ENCODE peak calls at places on chromosome 18, in ten cellular contexts. Q, M, E, R, A, J, S, T, D and I are unnamed samples.

GRCh38 chr18:52156166-52156565 is 183.8 kb upstream of the DCC start:
- DNase-seq in D (no peak), T (no peak), R (no peak), A (no peak), E (no peak), S (no peak), J (no peak), Q (no peak), M (no peak), I (no peak)

GRCh38 chr18:40687401-40687800 is 1267.6 kb upstream of the PIK3C3 start:
- DNase-seq in J (no peak), A (no peak), D (no peak), R (no peak), E (no peak), T (no peak), Q (no peak), M (no peak), S (no peak), I (no peak)

GRCh38 chr18:47915229-47915628 is 15.2 kb downstream of the SMAD2 start:
- DNase-seq in Q (no peak), A (no peak), M (no peak), D (no peak), J (no peak), E (no peak), T (no peak), R (no peak), S (no peak), I (no peak)

GRCh38 chr18:59268722-59269562 is 4.3 kb downstream of the RAX start:
- DNase-seq in J (peak), A (peak), M (peak), S (peak), E (no peak), T (peak), R (no peak), Q (no peak), D (no peak), I (no peak)

GRCh38 chr18:40006553-40007073 is 1948.4 kb upstream of the PIK3C3 start:
- DNase-seq in A (no peak), M (no peak), J (no peak), T (peak), S (no peak), Q (no peak), E (peak), D (no peak), R (no peak), I (no peak)

GRCh38 chr18:27181726-27182125 is 3.4 kb downstream of the CHST9 start:
- DNase-seq in A (no peak), M (no peak), D (no peak), T (no peak), S (no peak), E (no peak), Q (no peak), J (no peak), R (no peak), I (no peak)

GRCh38 chr18:26574958-26575864 is 26.9 kb upstream of the KCTD1 start:
- DNase-seq in S (no peak), E (peak), Q (peak), M (peak), R (no peak), T (peak), A (peak), J (peak), D (no peak), I (peak)

GRCh38 chr18:58180738-58181353 is 136.8 kb downstream of the NEDD4L start:
- DNase-seq in M (no peak), E (peak), T (peak), D (peak), A (no peak), R (no peak), J (peak), Q (peak), S (no peak), I (peak)

GRCh38 chr18:10081477-10081876 is 167.7 kb downstream of the VAPA start:
- DNase-seq in A (no peak), S (no peak), J (peak), E (no peak), R (no peak), Q (no peak), T (no peak), D (no peak), M (no peak), I (no peak)

GRCh38 chr18:11981383-11981632 is at the start of gene IMPA2:
- DNase-seq in A (no peak), T (peak), Q (no peak), J (no peak), S (no peak), M (no peak), E (no peak), D (no peak), R (no peak), I (no peak)

GRCh38 chr18:33578371-33579146 is 540 bp downstream of the ASXL3 start:
- DNase-seq in J (no peak), Q (peak), M (peak), T (peak), A (peak), R (peak), S (peak), D (no peak), E (no peak), I (no peak)

GRCh38 chr18:54558609-54559585 is 32.1 kb upstream of the DYNAP start:
- DNase-seq in M (no peak), D (no peak), T (peak), E (peak), R (no peak), J (peak), A (no peak), S (no peak), Q (no peak), I (peak)

GRCh38 chr18:61635901-61636528 is 256.8 kb downstream of the RNF152 start:
- DNase-seq in D (no peak), R (no peak), M (peak), J (peak), Q (peak), E (peak), S (no peak), T (peak), A (peak), I (peak)

GRCh38 chr18:23498877-23499570 is 4.3 kb upstream of the RMC1 start:
- DNase-seq in S (no peak), J (peak), A (peak), D (no peak), Q (peak), M (peak), E (peak), R (peak), T (peak), I (peak)

GRCh38 chr18:56043691-56044090 is 455.7 kb upstream of the TCF4 start:
- DNase-seq in T (no peak), M (peak), J (no peak), E (peak), Q (peak), A (no peak), S (no peak), D (no peak), R (peak), I (no peak)

GRCh38 chr18:10938241-10938640 is 211.1 kb downstream of the PIEZO2 start:
- DNase-seq in D (no peak), A (no peak), T (no peak), M (no peak), E (no peak), J (no peak), S (no peak), Q (no peak), R (no peak), I (no peak)

GRCh38 chr18:68847219-68847860 is 49.5 kb downstream of the CCDC102B start:
- DNase-seq in T (peak), R (no peak), D (no peak), A (no peak), M (no peak), Q (no peak), S (no peak), J (peak), E (peak), I (peak)

GRCh38 chr18:34649072-34649471 is 61.0 kb upstream of the DTNA start:
- DNase-seq in D (no peak), S (no peak), R (no peak), M (no peak), E (no peak), J (peak), Q (no peak), T (no peak), A (no peak), I (no peak)

GRCh38 chr18:23487738-23488625 is 15.3 kb upstream of the RMC1 start:
- DNase-seq in A (no peak), E (no peak), Q (no peak), J (peak), M (no peak), S (no peak), R (no peak), D (no peak), T (peak), I (no peak)

GRCh38 chr18:32613821-32614220 is 143.1 kb upstream of the GAREM1 start:
- DNase-seq in S (no peak), D (no peak), T (no peak), E (no peak), R (no peak), Q (no peak), J (no peak), A (no peak), M (no peak), I (no peak)

GRCh38 chr18:51811883-51812282 is 528.1 kb upstream of the DCC start:
- DNase-seq in Q (no peak), D (no peak), E (no peak), T (no peak), A (no peak), R (no peak), S (no peak), J (no peak), M (no peak), I (no peak)

GRCh38 chr18:44702594-44702993 is 21.9 kb downstream of the SETBP1 start:
- DNase-seq in A (no peak), E (no peak), J (no peak), M (no peak), Q (no peak), S (no peak), D (no peak), R (no peak), T (no peak), I (no peak)

GRCh38 chr18:51137051-51137729 is 60.3 kb downstream of the MEX3C start:
- DNase-seq in E (no peak), D (no peak), T (no peak), J (no peak), M (no peak), A (no peak), S (no peak), R (no peak), Q (no peak), I (peak)

GRCh38 chr18:2932247-2933181 is 80.4 kb downstream of the LPIN2 start:
- DNase-seq in A (no peak), T (peak), S (no peak), Q (no peak), D (no peak), E (peak), J (peak), M (no peak), R (no peak), I (peak)

GRCh38 chr18:52484977-52485376 is 145.0 kb downstream of the DCC start:
- DNase-seq in E (no peak), D (no peak), R (no peak), A (no peak), M (no peak), J (no peak), S (no peak), T (no peak), Q (no peak), I (no peak)

GRCh38 chr18:68742206-68742605 is 27.3 kb upstream of the TMX3 start:
- DNase-seq in S (no peak), J (no peak), R (no peak), Q (no peak), M (no peak), D (no peak), E (no peak), T (no peak), A (no peak), I (no peak)

GRCh38 chr18:63869374-63869773 is 18.1 kb upstream of the SERPINB2 start:
- DNase-seq in J (peak), R (no peak), D (no peak), E (no peak), T (peak), S (no peak), Q (no peak), A (no peak), M (no peak), I (peak)

GRCh38 chr18:13279181-13280065 is 60.9 kb downstream of the LDLRAD4 start:
- DNase-seq in E (no peak), T (no peak), S (no peak), A (no peak), R (no peak), D (no peak), Q (peak), M (no peak), J (no peak), I (no peak)

GRCh38 chr18:57910817-57911216 is 107.7 kb upstream of the ATP8B1 start:
- DNase-seq in Q (no peak), D (no peak), R (no peak), E (no peak), S (no peak), T (peak), J (no peak), A (no peak), M (peak), I (no peak)

GRCh38 chr18:34709104-34709503 is 994 bp upstream of the DTNA start:
- DNase-seq in Q (no peak), M (peak), S (no peak), T (no peak), E (no peak), R (no peak), J (peak), A (no peak), D (no peak), I (peak)

GRCh38 chr18:46220116-46220515 is 115.9 kb downstream of the HAUS1 start:
- DNase-seq in S (no peak), E (no peak), M (no peak), J (peak), T (no peak), R (no peak), A (no peak), D (no peak), Q (no peak), I (peak)